ENCODE peak calls at places on chromosomes 13 and 19, in seven cellular contexts. T, U, E, C, L, N and P are unnamed samples. For H3K36me3 and H3K27me3, the result is how much of the 10 kb centered on the place peaks cover.

GRCh38 chr19:40822161-40822560 is 23.2 kb downstream of the EGLN2 start:
- DNase-seq in T (peak), U (no peak), E (no peak), C (no peak), L (no peak), N (no peak), P (no peak)

GRCh38 chr19:33558846-33559245 is 37.3 kb upstream of the PEPD start:
- DNase-seq in T (no peak), U (no peak), E (no peak), C (no peak), L (no peak), N (no peak), P (peak)

GRCh38 chr13:102873653-102874052 is 27.8 kb downstream of the ERCC5 start:
- DNase-seq in T (no peak), U (no peak), E (no peak), C (no peak), L (no peak), N (no peak), P (no peak)

GRCh38 chr13:50227356-50227755 is 212.1 kb downstream of the KCNRG start:
- DNase-seq in T (no peak), U (no peak), E (no peak), C (no peak), L (no peak), N (no peak), P (no peak)

GRCh38 chr19:15293751-15294505 is 38.4 kb downstream of the BRD4 start:
- DNase-seq in T (no peak), U (no peak), E (peak), C (no peak), L (no peak), N (no peak), P (no peak)

GRCh38 chr19:10713317-10713716 is 4.6 kb upstream of the DNM2 start:
- DNase-seq in T (peak), U (no peak), E (no peak), C (no peak), L (no peak), N (no peak), P (no peak)

GRCh38 chr19:51450730-51451307 is 7.4 kb downstream of the SIGLEC8 start:
- DNase-seq in T (no peak), U (no peak), E (no peak), C (no peak), L (no peak), N (no peak), P (no peak)

GRCh38 chr19:53907690-53908089 is 1.4 kb upstream of the CACNG7 start:
- DNase-seq in T (no peak), U (no peak), E (no peak), C (no peak), L (no peak), N (no peak), P (no peak)

GRCh38 chr19:55494172-55494761 is 6.0 kb downstream of the SSC5D start:
- DNase-seq in T (no peak), U (no peak), E (peak), C (peak), L (no peak), N (no peak), P (no peak)

GRCh38 chr13:21385710-21386109 is 73.4 kb downstream of the ZDHHC20 start:
- DNase-seq in T (no peak), U (no peak), E (no peak), C (no peak), L (no peak), N (no peak), P (no peak)

GRCh38 chr13:21389124-21389523 is 70.0 kb downstream of the ZDHHC20 start:
- DNase-seq in T (no peak), U (no peak), E (no peak), C (no peak), L (no peak), N (no peak), P (no peak)
- H3K4me3 ChIP-seq in T (no peak), U (no peak), E (no peak), C (no peak), L (no peak), N (no peak), P (no peak)

GRCh38 chr19:4084547-4084877 is 17.8 kb upstream of the ZBTB7A start:
- DNase-seq in T (no peak), U (no peak), E (no peak), C (no peak), L (no peak), N (no peak), P (no peak)

GRCh38 chr19:4081441-4082129 is 14.9 kb upstream of the ZBTB7A start:
- DNase-seq in T (peak), U (no peak), E (no peak), C (no peak), L (no peak), N (no peak), P (no peak)

GRCh38 chr19:4086336-4086953 is 19.7 kb upstream of the ZBTB7A start:
- DNase-seq in T (peak), U (no peak), E (no peak), C (no peak), L (no peak), N (no peak), P (no peak)

GRCh38 chr19:4082172-4082571 is 15.5 kb upstream of the ZBTB7A start:
- DNase-seq in T (no peak), U (no peak), E (no peak), C (no peak), L (no peak), N (no peak), P (no peak)

GRCh38 chr19:4083677-4084546 is 17.2 kb upstream of the ZBTB7A start:
- DNase-seq in T (peak), U (no peak), E (no peak), C (no peak), L (peak), N (peak), P (no peak)
- H3K36me3 ChIP-seq in T (under half), U (under half), E (under half), C (under half), L (under half), N (under half), P (under half)

GRCh38 chr13:52848455-52849190 is at the start of gene PCDH8:
- DNase-seq in T (no peak), U (no peak), E (no peak), C (no peak), L (no peak), N (no peak), P (peak)
- H3K27me3 ChIP-seq in T (half or more), U (under half), E (under half), C (half or more), L (under half), N (half or more), P (under half)

GRCh38 chr19:16497042-16497441 is 848 bp downstream of the C19orf44 start:
- DNase-seq in T (no peak), U (no peak), E (no peak), C (no peak), L (no peak), N (no peak), P (peak)
- H3K4me3 ChIP-seq in T (no peak), U (peak), E (peak), C (peak), L (peak), N (peak), P (peak)

GRCh38 chr13:110642291-110642981 is 27.1 kb downstream of the NAXD start:
- DNase-seq in T (no peak), U (no peak), E (no peak), C (no peak), L (no peak), N (no peak), P (no peak)
- H3K36me3 ChIP-seq in T (under half), U (under half), E (half or more), C (half or more), L (under half), N (under half), P (half or more)